ENCODE peak calls at places on chromosomes 2 and 18, in eight cellular contexts. V, I, X, P, C, D, U and N are unnamed samples.

GRCh38 chr2:163943403-163944356 is 207.9 kb upstream of the FIGN start:
- DNase-seq in X (no peak), D (no peak), I (no peak), C (no peak), U (no peak), P (no peak), V (no peak), N (no peak)

GRCh38 chr2:191927991-191928390 is 81.1 kb upstream of the CAVIN2 start:
- DNase-seq in I (no peak), C (peak; percentile 73), U (no peak), V (peak; percentile 40), D (no peak), X (no peak), P (no peak), N (no peak)

GRCh38 chr2:236748801-236749200 is 179.2 kb downstream of the ACKR3 start:
- DNase-seq in P (no peak), X (no peak), C (no peak), U (no peak), V (no peak), I (no peak), D (no peak), N (no peak)

GRCh38 chr18:40413160-40413559 is 1541.9 kb upstream of the PIK3C3 start:
- DNase-seq in I (no peak), P (no peak), C (no peak), D (no peak), V (peak; percentile 56), U (no peak), X (no peak), N (peak; percentile 11)

GRCh38 chr2:207163815-207164747 is 1.7 kb downstream of the KLF7 start:
- DNase-seq in C (peak; percentile 59), V (peak; percentile 52), I (no peak), P (peak; percentile 64), U (no peak), X (no peak), D (no peak), N (peak; percentile 29)

GRCh38 chr2:105329197-105329554 is 359 bp downstream of the TGFBRAP1 start:
- DNase-seq in D (no peak), C (no peak), U (peak; percentile 32), I (no peak), V (no peak), X (no peak), P (no peak), N (no peak)

GRCh38 chr2:134341476-134341875 is 87.6 kb downstream of the MGAT5 start:
- DNase-seq in X (no peak), D (no peak), U (no peak), V (no peak), C (no peak), P (no peak), I (no peak), N (no peak)

GRCh38 chr2:57720728-57721627 is 325.6 kb upstream of the VRK2 start:
- DNase-seq in V (peak; percentile 75), D (peak; percentile 11), U (peak; percentile 25), X (no peak), C (peak; percentile 84), P (no peak), I (no peak), N (peak; percentile 82)

GRCh38 chr18:39752351-39752750 is 2186.8 kb upstream of the CELF4 start:
- DNase-seq in I (no peak), U (no peak), X (no peak), V (no peak), D (no peak), C (no peak), P (no peak), N (no peak)

GRCh38 chr2:39232141-39232540 is 11.6 kb downstream of the CDKL4 start:
- DNase-seq in V (no peak), D (no peak), U (no peak), P (no peak), C (no peak), X (no peak), I (no peak), N (no peak)

GRCh38 chr2:128260239-128261138 is 58.2 kb downstream of the HS6ST1 start:
- DNase-seq in U (no peak), P (peak; percentile 57), V (peak; percentile 86), X (no peak), C (no peak), I (no peak), D (no peak), N (no peak)

GRCh38 chr2:14543284-14543683 is 89.2 kb upstream of the LRATD1 start:
- DNase-seq in D (no peak), I (no peak), C (no peak), U (no peak), V (no peak), X (no peak), P (no peak), N (no peak)